ENCODE peak calls at places on chromosomes 11 and 22, in four cellular contexts. T is heart left ventricle, U is cardiac muscle cell, D is endodermal cell. B is an unnamed sample.

GRCh38 chr11:1880746-1881441 is 10.8 kb downstream of the PRR33 start:
- DNase-seq in T (no peak), U (no peak), D (no peak), B (no peak)

GRCh38 chr22:22031183-22031560 is 48.6 kb upstream of the TOP3B start:
- DNase-seq in T (no peak), U (no peak), D (no peak), B (no peak)

GRCh38 chr11:115699733-115700132 is 195.5 kb upstream of the CADM1 start:
- DNase-seq in T (peak; percentile 28), U (peak; percentile 4), D (no peak), B (no peak)

GRCh38 chr11:101945418-101945817 is 29.1 kb upstream of the ANGPTL5 start:
- DNase-seq in T (no peak), U (no peak), D (no peak), B (no peak)

GRCh38 chr11:134332189-134332631 is 422 bp downstream of the GLB1L2 start:
- DNase-seq in T (no peak), U (no peak), D (peak; percentile 86), B (no peak)

GRCh38 chr11:71304045-71304444 is 51.7 kb upstream of the SHANK2 start:
- DNase-seq in T (no peak), U (no peak), D (no peak), B (peak; percentile 10)

GRCh38 chr11:44400431-44400830 is 90.5 kb upstream of the ALX4 start:
- DNase-seq in T (no peak), U (no peak), D (no peak), B (no peak)

GRCh38 chr11:47539681-47540039 is 13.3 kb downstream of the CELF1 start:
- DNase-seq in T (no peak), U (no peak), D (no peak), B (no peak)

GRCh38 chr11:4697583-4697982 is at the start of gene OR51E2:
- DNase-seq in T (no peak), U (no peak), D (peak; percentile 61), B (no peak)

GRCh38 chr11:67615455-67616430 is 9.0 kb downstream of the NDUFV1 start:
- DNase-seq in T (peak; percentile 67), U (peak; percentile 23), D (peak; percentile 92), B (no peak)
- TF ChIP-seq CTCF in T (peak; percentile 29), U (peak; percentile 55), D (peak; percentile 84), B (no peak)

GRCh38 chr22:44365832-44366231 is 53.1 kb upstream of the SHISAL1 start:
- DNase-seq in T (peak; percentile 15), U (no peak), D (peak; percentile 31), B (no peak)

GRCh38 chr22:44363214-44363979 is 50.6 kb upstream of the SHISAL1 start:
- DNase-seq in T (peak; percentile 92), U (peak; percentile 99), D (peak; percentile 43), B (peak; percentile 88)

GRCh38 chr22:44365196-44365802 is 52.5 kb upstream of the SHISAL1 start:
- DNase-seq in T (peak; percentile 18), U (no peak), D (peak; percentile 45), B (no peak)

GRCh38 chr22:44364750-44365118 is 52.0 kb upstream of the SHISAL1 start:
- DNase-seq in T (peak; percentile 35), U (no peak), D (peak; percentile 41), B (no peak)

GRCh38 chr22:44363980-44364749 is 51.4 kb upstream of the SHISAL1 start:
- DNase-seq in T (peak; percentile 79), U (no peak), D (peak; percentile 30), B (no peak)
- H3K27ac ChIP-seq in T (peak overlapping the region; percentile 59), U (no peak overlapping the region), D (no peak overlapping the region), B (peak overlapping the region; percentile 60)

GRCh38 chr11:17770048-17770652 is 35.6 kb downstream of the KCNC1 start:
- DNase-seq in T (no peak), U (no peak), D (peak; percentile 77), B (peak; percentile 30)
- TF ChIP-seq CTCF in T (no peak), U (peak; percentile 13), D (peak; percentile 66), B (no peak)

GRCh38 chr11:66692871-66693331 is 15.2 kb upstream of the RBM4B start:
- DNase-seq in T (no peak), U (no peak), D (no peak), B (no peak)
- H3K27ac ChIP-seq in T (no peak overlapping the region), U (no peak overlapping the region), D (no peak overlapping the region), B (no peak overlapping the region)

DNA sequence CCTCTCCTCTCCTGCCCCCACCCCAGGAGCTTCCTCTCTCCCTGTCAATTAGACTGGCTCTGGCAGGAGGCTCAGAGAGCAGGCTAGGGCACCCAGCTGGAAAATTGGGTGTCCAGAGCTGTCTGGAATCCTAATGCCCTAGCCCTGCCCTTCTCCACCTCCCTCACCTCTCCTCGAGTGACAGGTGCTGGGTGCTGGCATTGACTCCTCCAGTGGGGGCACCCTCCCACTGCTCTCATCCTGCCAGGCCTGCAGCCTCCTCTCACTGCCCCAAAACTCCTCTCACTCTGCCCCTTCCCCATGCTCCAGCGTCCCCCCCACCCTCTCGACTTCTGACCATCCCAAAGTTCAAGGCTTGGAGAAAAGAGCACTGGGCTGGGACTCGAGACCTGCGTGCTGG is 69.0 kb downstream of the CYTH4 start:
- DNase-seq in T (no peak), U (no peak), D (no peak), B (no peak)
- TF ChIP-seq CTCF in T (no peak), U (no peak), D (peak; percentile 20), B (no peak)

GRCh38 chr11:2892215-2893020 is 6.8 kb upstream of the CDKN1C start:
- DNase-seq in T (peak; percentile 66), U (peak; percentile 74), D (peak; percentile 93), B (peak; percentile 58)
- H3K27ac ChIP-seq in T (peak overlapping the region; percentile 69), U (no peak overlapping the region), D (peak overlapping the region; percentile 55), B (no peak overlapping the region)

GRCh38 chr11:65261591-65262380 is at the start of gene POLA2:
- DNase-seq in T (peak; percentile 97), U (peak; percentile 97), D (peak; percentile 96), B (peak; percentile 94)

GRCh38 chr11:65260302-65260701 is 1.5 kb upstream of the POLA2 start:
- DNase-seq in T (no peak), U (no peak), D (no peak), B (no peak)

GRCh38 chr11:65262775-65263174 is 1.0 kb downstream of the POLA2 start:
- DNase-seq in T (no peak), U (no peak), D (no peak), B (no peak)

GRCh38 chr11:65262381-65262680 is 569 bp downstream of the POLA2 start:
- DNase-seq in T (no peak), U (no peak), D (no peak), B (no peak)

DNA sequence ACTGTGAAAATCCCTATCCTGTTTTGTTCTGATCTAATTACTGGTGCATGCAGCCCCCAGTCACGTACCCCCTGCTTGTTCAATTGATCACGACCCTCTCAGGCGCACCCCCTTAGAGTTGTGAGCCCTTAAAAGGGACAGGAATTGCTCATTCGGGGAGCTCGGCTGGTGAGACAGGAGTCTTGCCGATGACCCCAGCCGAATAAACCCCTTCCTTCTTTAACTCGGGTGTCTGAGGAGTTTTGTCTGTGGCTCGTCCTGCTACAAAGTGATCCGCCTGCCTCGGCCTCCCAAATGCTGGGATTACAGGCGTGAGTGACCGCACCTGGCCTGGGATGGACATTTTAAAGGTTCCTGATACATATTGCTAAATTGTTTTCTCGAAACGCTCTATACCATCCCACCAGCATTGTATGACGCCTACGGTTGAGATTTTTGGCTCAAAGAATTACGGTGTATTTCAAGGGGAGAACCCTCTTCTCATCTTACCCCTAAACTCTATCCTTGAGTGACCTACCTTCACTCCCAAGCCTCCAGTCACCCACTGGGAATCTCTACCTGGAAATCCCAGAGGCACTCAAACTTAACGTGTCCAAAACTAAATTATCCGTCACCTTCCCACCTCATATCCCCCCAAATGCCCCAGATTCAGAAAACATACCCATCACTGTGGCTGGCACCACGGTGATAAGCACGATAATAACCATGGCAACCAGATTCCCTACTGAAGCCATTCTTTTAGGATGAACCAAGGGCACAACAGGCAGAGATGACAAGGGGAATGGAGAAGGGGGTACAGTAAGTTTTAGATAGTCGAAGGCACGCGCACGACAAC is 789 bp upstream of the POLA2 start:
- DNase-seq in T (no peak), U (no peak), D (no peak), B (no peak)
- TF ChIP-seq CTCF in T (no peak), U (no peak), D (no peak), B (no peak)

DNA sequence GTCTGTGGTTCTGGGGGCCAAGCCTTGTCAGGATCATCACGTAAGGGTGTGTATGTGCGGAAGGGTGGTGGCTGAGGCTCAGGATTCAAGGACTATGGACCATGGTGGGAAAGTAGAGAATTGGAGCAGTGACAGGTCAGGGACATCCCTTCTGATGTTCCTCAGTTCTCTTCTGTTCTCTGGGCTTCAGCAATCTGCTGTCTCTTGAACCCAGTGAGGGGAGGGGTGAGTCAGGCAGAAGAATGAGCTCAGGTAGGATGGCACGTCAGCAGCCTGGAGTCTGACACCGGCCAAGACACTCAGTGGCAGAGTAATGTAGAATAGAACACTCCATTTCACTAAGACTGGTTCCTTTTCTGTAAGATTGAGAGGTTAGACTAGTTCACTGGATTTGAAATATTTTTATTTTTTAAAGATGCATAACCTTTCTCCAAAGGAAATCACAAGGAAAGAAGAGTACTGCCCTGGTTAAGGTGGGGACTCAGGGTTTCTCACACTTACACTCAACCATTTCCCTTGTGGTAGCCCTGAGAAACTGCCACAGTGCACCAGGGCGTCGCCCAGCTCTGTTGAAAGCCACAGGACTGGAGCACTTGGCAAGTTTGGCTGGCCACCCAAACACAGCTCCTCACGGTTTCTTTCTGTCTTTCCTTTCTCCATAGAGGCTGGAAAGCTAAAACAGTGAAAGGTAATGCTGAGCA is 23.2 kb upstream of the MICAL2 start:
- DNase-seq in T (no peak), U (peak; percentile 51), D (no peak), B (no peak)
- H3K27ac ChIP-seq in T (peak overlapping the region; percentile 96), U (no peak overlapping the region), D (no peak overlapping the region), B (peak overlapping the region; percentile 90)

DNA sequence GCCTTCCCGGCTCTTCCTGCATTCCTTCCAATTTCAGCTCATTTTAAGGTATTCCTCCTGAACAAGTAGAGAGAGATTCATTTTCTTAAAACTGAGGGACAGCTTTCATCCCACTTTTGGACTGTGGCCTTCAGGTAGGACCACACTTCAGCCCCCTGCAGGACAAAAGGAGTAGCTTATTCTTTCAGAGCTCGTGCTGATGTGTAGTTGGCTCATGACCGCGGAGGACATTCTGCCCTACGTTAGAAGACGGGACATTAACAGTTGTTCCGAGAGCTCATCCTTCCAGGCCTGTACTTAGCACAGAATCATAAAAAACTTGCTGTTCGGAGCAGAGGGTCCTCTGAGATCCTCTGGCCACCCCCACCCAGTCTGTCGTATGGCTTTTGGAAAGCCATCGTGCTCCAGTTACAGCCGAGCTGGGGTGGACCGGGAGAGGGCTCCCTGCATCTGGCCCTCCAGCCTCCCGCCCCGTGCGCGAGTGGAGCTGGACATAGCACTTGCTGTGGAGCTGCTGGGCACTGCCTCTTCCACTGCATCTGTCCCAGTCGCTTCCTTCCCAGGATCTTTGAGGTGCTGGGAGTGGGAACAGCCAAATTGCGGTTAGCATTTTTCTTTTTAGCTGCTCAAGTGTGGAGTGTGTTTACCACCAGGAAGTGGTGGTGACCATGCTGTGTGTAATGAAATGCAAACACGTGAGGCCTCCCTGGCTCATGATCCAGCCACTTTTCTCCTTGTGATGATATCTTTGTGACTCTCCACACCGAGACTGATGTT is 250.3 kb downstream of the TBC1D22A start:
- DNase-seq in T (no peak), U (peak; percentile 16), D (no peak), B (no peak)
- TF ChIP-seq CTCF in T (no peak), U (peak; percentile 12), D (peak; percentile 71), B (no peak)

B was measured in lung.